ENCODE peak calls at places on chromosome 19, in four cellular contexts. E is neuronal stem cell, F is H1, B is IMR-90. Z is an unnamed sample.

GRCh38 chr19:17183271-17183757 is 31.8 kb upstream of the USE1 start:
- DNase-seq in E (no peak), F (no peak), B (no peak), Z (no peak)

GRCh38 chr19:51686171-51686570 is 7.0 kb upstream of the SPACA6 start:
- DNase-seq in E (no peak), F (no peak), B (no peak), Z (peak; percentile 36)

GRCh38 chr19:1466461-1467227 is 12.4 kb downstream of the C19orf25 start:
- DNase-seq in E (no peak), F (peak; percentile 63), B (no peak), Z (no peak)

GRCh38 chr19:15759962-15760565 is 22.3 kb downstream of the OR10H3 start:
- DNase-seq in E (no peak), F (no peak), B (no peak), Z (no peak)

GRCh38 chr19:58196911-58197616 is 14.2 kb downstream of the ZNF274 start:
- DNase-seq in E (no peak), F (no peak), B (peak; percentile 13), Z (peak; percentile 56)

GRCh38 chr19:8342316-8342683 is 762 bp downstream of the KANK3 start:
- DNase-seq in E (no peak), F (no peak), B (no peak), Z (no peak)

GRCh38 chr19:34540811-34541557 is 59.4 kb downstream of the WTIP start:
- DNase-seq in E (no peak), F (no peak), B (no peak), Z (no peak)

GRCh38 chr19:17385878-17386611 is 8.0 kb downstream of the CCDC194 start:
- DNase-seq in E (no peak), F (peak; percentile 92), B (peak; percentile 30), Z (peak; percentile 57)

GRCh38 chr19:47107201-47107952 is 6.2 kb downstream of the ZC3H4 start:
- DNase-seq in E (no peak), F (no peak), B (peak; percentile 45), Z (no peak)

GRCh38 chr19:40177286-40178070 is 13.7 kb upstream of the MAP3K10 start:
- DNase-seq in E (no peak), F (no peak), B (no peak), Z (no peak)

GRCh38 chr19:57712222-57712621 is 3.2 kb upstream of the ZNF154 start:
- DNase-seq in E (no peak), F (no peak), B (no peak), Z (no peak)

GRCh38 chr19:2982983-2983350 is 5.6 kb downstream of the TLE6 start:
- DNase-seq in E (no peak), F (no peak), B (peak; percentile 68), Z (peak; percentile 54)

GRCh38 chr19:50983625-50984292 is at the start of gene KLK7:
- DNase-seq in E (no peak), F (peak; percentile 66), B (no peak), Z (no peak)

GRCh38 chr19:30647891-30648290 is 275.7 kb downstream of the ZNF536 start:
- DNase-seq in E (no peak), F (no peak), B (no peak), Z (no peak)

GRCh38 chr19:14516746-14517438 is 1.3 kb downstream of the DNAJB1 start:
- DNase-seq in E (no peak), F (no peak), B (no peak), Z (no peak)

GRCh38 chr19:18778826-18779354 is 12.2 kb downstream of the COMP start:
- DNase-seq in E (no peak), F (no peak), B (no peak), Z (no peak)

GRCh38 chr19:2706251-2706650 is 3.8 kb upstream of the GNG7 start:
- DNase-seq in E (no peak), F (no peak), B (no peak), Z (no peak)

GRCh38 chr19:57537953-57538547 is 10.9 kb downstream of the ZNF549 start:
- DNase-seq in E (no peak), F (no peak), B (no peak), Z (peak; percentile 11)

GRCh38 chr19:14770136-14770535 is 8.2 kb downstream of the ADGRE2 start:
- DNase-seq in E (no peak), F (peak; percentile 10), B (no peak), Z (no peak)

GRCh38 chr19:2190848-2191455 is 27.2 kb downstream of the DOT1L start:
- DNase-seq in E (no peak), F (no peak), B (no peak), Z (no peak)

GRCh38 chr19:49677232-49677881 is at the start of gene PRMT1:
- DNase-seq in E (no peak), F (peak; percentile 77), B (no peak), Z (no peak)

GRCh38 chr19:49113762-49114629 is at the start of gene LIN7B:
- DNase-seq in E (peak; percentile 71), F (peak; percentile 88), B (peak; percentile 54), Z (peak; percentile 57)

GRCh38 chr19:10894911-10895213 is 23.5 kb downstream of the CARM1 start:
- DNase-seq in E (no peak), F (no peak), B (no peak), Z (no peak)

GRCh38 chr19:4482721-4483120 is 10.6 kb downstream of the HDGFL2 start:
- DNase-seq in E (no peak), F (no peak), B (no peak), Z (no peak)

GRCh38 chr19:43636121-43636683 is 3.4 kb downstream of the CADM4 start:
- DNase-seq in E (peak; percentile 45), F (peak; percentile 70), B (no peak), Z (no peak)

GRCh38 chr19:47228937-47229673 is 1.9 kb downstream of the BBC3 start:
- DNase-seq in E (no peak), F (no peak), B (peak; percentile 61), Z (peak; percentile 79)

GRCh38 chr19:677201-677600 is 1.0 kb downstream of the FSTL3 start:
- DNase-seq in E (no peak), F (no peak), B (peak; percentile 79), Z (peak; percentile 88)

GRCh38 chr19:46494115-46494935 is 1.3 kb downstream of the PNMA8B start:
- DNase-seq in E (no peak), F (no peak), B (no peak), Z (no peak)

DNA sequence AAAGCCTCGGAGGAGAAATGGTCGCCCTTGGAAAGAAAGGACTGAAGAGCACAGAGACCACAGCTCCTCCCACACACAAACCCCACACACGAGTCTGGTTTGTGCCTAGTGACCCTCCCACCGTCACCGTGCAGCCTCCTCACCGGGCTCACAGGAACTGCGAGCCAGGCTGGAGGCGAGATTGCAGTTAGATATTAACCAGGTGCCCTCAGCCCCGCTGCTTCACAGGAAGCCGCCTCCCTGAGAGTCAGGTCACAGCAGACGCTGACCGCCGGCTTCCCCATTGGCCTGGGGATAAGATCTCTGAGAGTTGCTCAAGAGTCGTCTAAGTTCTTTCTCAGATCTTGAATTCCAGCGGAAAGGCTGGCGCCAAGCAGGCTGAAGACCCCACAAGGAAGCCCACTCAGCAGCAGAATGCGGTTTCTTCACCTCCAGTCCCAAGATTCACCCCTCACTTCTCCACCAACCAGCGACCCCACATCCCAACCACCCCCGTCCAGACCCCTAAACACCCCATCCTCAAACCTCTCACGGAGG is 844 bp downstream of the ZNF44 start:
- DNase-seq in E (peak; percentile 39), F (peak; percentile 72), B (peak; percentile 46), Z (peak; percentile 85)
- H4K8ac ChIP-seq in E (no peak overlapping the region), F (peak overlapping the region; percentile 100), B (peak overlapping the region; percentile 40), Z (peak overlapping the region; percentile 71)

DNA sequence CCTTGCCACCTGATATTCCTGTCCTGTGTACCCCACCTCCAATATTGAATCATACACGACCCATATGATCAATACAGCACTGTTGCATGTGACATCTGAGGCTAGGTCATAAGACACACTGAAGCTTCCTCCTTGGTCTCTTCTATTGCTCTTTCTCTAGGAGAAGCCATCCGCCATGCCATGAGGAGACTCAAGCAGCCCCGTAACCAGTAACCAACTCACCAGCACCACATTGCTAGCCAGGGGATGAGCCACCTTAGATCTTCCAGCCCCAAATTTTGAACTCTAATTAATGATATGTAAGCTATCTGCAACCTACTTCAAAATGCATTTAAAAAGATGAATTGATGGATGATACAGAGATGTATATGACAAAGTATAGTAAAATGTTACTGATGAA is 28.6 kb downstream of the ZNF557 start:
- DNase-seq in E (no peak), F (no peak), B (no peak), Z (no peak)
- H3K4me3 ChIP-seq in E (peak overlapping the region; percentile 67), F (peak overlapping the region; percentile 70), B (no peak overlapping the region), Z (no peak overlapping the region)

GRCh38 chr19:44948237-44948636 is 2.4 kb downstream of the APOC2 start:
- DNase-seq in E (no peak), F (no peak), B (no peak), Z (no peak)
- H4K8ac ChIP-seq in E (no peak overlapping the region), F (no peak overlapping the region), B (no peak overlapping the region), Z (no peak overlapping the region)

DNA sequence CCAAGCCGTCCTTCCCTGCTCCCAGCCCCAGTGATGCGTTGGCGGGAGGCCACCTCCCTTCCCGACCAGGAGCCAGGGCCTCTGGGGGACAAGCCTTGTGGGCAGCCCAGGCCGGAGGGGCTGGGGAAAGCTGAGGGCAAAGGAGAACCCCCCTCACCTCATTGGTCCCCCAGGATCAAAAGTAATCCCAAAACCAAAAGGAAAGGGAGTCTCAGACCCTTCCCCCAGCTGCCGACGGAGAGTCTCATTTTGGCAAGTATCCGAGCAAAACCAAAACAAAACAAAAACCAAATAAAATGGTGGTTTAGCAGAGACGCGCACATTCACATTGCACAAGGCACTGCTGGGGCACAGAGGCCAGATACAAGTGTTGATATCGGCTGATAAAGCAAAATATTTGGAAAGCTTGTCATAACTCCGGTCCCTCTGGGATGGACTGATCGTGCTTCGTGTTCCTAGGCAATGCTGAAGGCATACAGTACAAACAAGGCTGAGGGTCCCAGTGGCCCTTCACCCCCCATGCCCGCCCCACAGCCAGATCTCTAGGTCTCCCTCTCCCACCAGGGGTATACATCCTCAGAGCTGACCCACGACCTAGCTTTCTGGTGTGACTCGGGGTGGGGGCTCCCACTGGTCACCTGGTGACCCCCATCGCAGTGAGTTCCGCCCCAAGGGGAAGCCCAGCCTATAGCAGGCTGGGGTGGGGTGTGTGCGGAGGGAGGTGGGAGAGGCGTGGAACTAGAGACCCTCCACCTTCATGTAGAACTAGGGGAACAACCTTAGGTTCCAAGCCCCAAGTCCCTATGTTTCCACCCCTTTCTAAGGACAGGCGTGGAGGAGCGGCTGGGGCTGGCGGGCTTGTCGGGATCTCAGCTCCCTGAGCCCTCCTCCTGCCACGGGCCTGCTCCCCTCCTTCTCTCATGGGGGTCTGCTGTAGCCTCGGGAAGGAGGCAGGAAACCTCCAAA is 2.0 kb downstream of the CEBPA start:
- DNase-seq in E (no peak), F (peak; percentile 47), B (no peak), Z (no peak)
- H3K4me3 ChIP-seq in E (no peak overlapping the region), F (peak overlapping the region; percentile 57), B (no peak overlapping the region), Z (no peak overlapping the region)

DNA sequence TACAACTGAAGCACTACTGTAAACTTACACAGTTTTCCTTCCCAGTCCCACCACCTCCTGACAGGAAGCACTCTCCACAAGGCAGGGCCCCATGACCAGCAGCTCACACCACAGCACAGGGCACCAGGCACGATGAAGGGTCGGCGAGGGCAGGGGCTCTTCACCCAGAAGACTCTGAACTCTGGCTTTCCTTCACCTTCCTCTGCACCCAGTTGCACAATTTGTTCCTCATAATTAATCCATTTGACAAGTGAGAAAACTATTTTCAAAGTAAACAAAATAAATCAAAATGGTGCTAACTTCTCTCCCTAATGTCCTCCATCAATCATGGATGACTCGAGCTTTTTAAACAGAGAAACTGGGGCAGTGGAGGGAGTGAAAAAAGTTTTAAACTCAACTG is 568.7 kb downstream of the UQCRFS1 start:
- DNase-seq in E (no peak), F (no peak), B (no peak), Z (peak; percentile 1)
- H4K8ac ChIP-seq in E (no peak overlapping the region), F (no peak overlapping the region), B (no peak overlapping the region), Z (no peak overlapping the region)

Z was measured in mesenchymal stem cell.